ENCODE peak calls at places on chromosomes 13 and 19, in seven cellular contexts. H, Y, L, C, P, E and D are unnamed samples.

GRCh38 chr13:69324109-69324886 is 783.3 kb upstream of the ATXN8OS start:
- DNase-seq in H (no peak), E (peak; percentile 4), Y (peak; percentile 44), C (no peak), P (peak; percentile 1), L (peak; percentile 35), D (no peak)

GRCh38 chr13:74575729-74576125 is 441.5 kb upstream of the KLF12 start:
- DNase-seq in H (peak; percentile 57), C (no peak), E (no peak), P (peak; percentile 59), L (peak; percentile 70), Y (no peak), D (no peak)

GRCh38 chr19:8141726-8142524 is 7.5 kb downstream of the FBN3 start:
- DNase-seq in Y (no peak), L (no peak), H (no peak), E (no peak), C (no peak), P (no peak), D (no peak)

GRCh38 chr19:44943801-44944249 is 1.8 kb downstream of the APOC4 start:
- DNase-seq in Y (no peak), H (no peak), P (no peak), C (no peak), E (peak; percentile 75), L (no peak), D (no peak)

GRCh38 chr13:35164324-35164932 is 222.4 kb downstream of the NBEA start:
- DNase-seq in C (no peak), E (peak; percentile 56), H (no peak), Y (peak; percentile 57), L (peak; percentile 42), P (no peak), D (no peak)

GRCh38 chr19:8489591-8490394 is 12.6 kb downstream of the PRAM1 start:
- DNase-seq in P (no peak), L (no peak), E (no peak), H (no peak), Y (no peak), C (no peak), D (no peak)

GRCh38 chr19:35509018-35509652 is 4.3 kb downstream of the DMKN start:
- DNase-seq in L (no peak), C (no peak), Y (peak; percentile 61), H (peak; percentile 25), P (no peak), E (no peak), D (no peak)

GRCh38 chr13:98613591-98613990 is 36.7 kb upstream of the STK24 start:
- DNase-seq in E (no peak), L (no peak), H (no peak), C (no peak), P (no peak), Y (no peak), D (no peak)

GRCh38 chr13:113852536-113853517 is 11.0 kb downstream of the GAS6 start:
- DNase-seq in Y (no peak), E (no peak), L (no peak), P (no peak), C (no peak), H (no peak), D (no peak)

GRCh38 chr13:113369189-113369588 is 5.3 kb upstream of the GRTP1 start:
- DNase-seq in H (no peak), E (no peak), P (no peak), C (no peak), Y (no peak), L (no peak), D (no peak)

GRCh38 chr19:50548191-50549058 is 19.8 kb downstream of the LRRC4B start:
- DNase-seq in H (no peak), Y (no peak), P (no peak), E (no peak), C (no peak), L (no peak), D (no peak)

GRCh38 chr13:83352391-83352790 is 529.9 kb downstream of the SLITRK1 start:
- DNase-seq in L (no peak), Y (no peak), C (no peak), H (no peak), E (no peak), P (no peak), D (no peak)